ENCODE peak calls at places on chromosomes 4 and X, in four cellular contexts. E, O, Y and B are unnamed samples.

GRCh38 chr4:112343330-112343729 is 46.2 kb downstream of the ALPK1 start:
- DNase-seq in E (no peak), O (no peak), Y (no peak), B (no peak)

GRCh38 chrX:154417157-154417556 is 5.8 kb downstream of the TAFAZZIN start:
- DNase-seq in E (no peak), O (no peak), Y (no peak), B (no peak)

GRCh38 chr4:12949719-12950118 is 534.4 kb downstream of the RAB28 start:
- DNase-seq in E (no peak), O (no peak), Y (peak), B (no peak)

GRCh38 chrX:44872319-44872816 is 620 bp upstream of the KDM6A start:
- DNase-seq in E (peak), O (peak), Y (no peak), B (peak)

GRCh38 chr4:53861856-53862610 is 202.4 kb downstream of the CHIC2 start:
- DNase-seq in E (peak), O (no peak), Y (no peak), B (no peak)

GRCh38 chrX:122504026-122504425 is 680.1 kb upstream of the GRIA3 start:
- DNase-seq in E (no peak), O (no peak), Y (no peak), B (no peak)

GRCh38 chrX:1507511-1508463 is 29.2 kb downstream of the P2RY8 start:
- DNase-seq in E (no peak), O (peak), Y (no peak), B (no peak)

GRCh38 chrX:102154900-102155805 is 624 bp downstream of the BEX5 start:
- DNase-seq in E (no peak), O (no peak), Y (peak), B (peak)

GRCh38 chrX:107448625-107449468 is 605 bp upstream of the FRMPD3 start:
- DNase-seq in E (no peak), O (no peak), Y (peak), B (no peak)

GRCh38 chrX:110037181-110037580 is 34.3 kb downstream of the TMEM164 start:
- DNase-seq in E (no peak), O (no peak), Y (no peak), B (no peak)

GRCh38 chrX:108366644-108367406 is 71.4 kb downstream of the COL4A6 start:
- DNase-seq in E (no peak), O (no peak), Y (no peak), B (no peak)

GRCh38 chr4:1379801-1380331 is 26.4 kb downstream of the NKX1-1 start:
- DNase-seq in E (no peak), O (no peak), Y (no peak), B (peak)

GRCh38 chr4:100823066-100823992 is 305.5 kb upstream of the EMCN start:
- DNase-seq in E (no peak), O (no peak), Y (peak), B (no peak)

GRCh38 chr4:1399508-1400190 is 6.6 kb downstream of the NKX1-1 start:
- DNase-seq in E (no peak), O (no peak), Y (no peak), B (peak)

GRCh38 chrX:85114776-85115175 is 111.1 kb downstream of the APOOL start:
- DNase-seq in E (no peak), O (no peak), Y (no peak), B (no peak)

GRCh38 chr4:81845273-81845672 is 373.6 kb upstream of the RASGEF1B start:
- DNase-seq in E (no peak), O (no peak), Y (no peak), B (no peak)

GRCh38 chr4:95155759-95156451 is 392.9 kb downstream of the UNC5C start:
- DNase-seq in E (peak), O (no peak), Y (peak), B (no peak)

GRCh38 chr4:169027663-169028062 is 17.6 kb upstream of the CBR4 start:
- DNase-seq in E (no peak), O (no peak), Y (no peak), B (no peak)

GRCh38 chr4:169030575-169030982 is 20.5 kb upstream of the CBR4 start:
- DNase-seq in E (peak), O (no peak), Y (no peak), B (no peak)

GRCh38 chr4:169031392-169031791 is 21.3 kb upstream of the CBR4 start:
- DNase-seq in E (no peak), O (no peak), Y (no peak), B (no peak)

GRCh38 chr4:169032194-169032593 is 22.1 kb upstream of the CBR4 start:
- DNase-seq in E (no peak), O (no peak), Y (no peak), B (no peak)

DNA sequence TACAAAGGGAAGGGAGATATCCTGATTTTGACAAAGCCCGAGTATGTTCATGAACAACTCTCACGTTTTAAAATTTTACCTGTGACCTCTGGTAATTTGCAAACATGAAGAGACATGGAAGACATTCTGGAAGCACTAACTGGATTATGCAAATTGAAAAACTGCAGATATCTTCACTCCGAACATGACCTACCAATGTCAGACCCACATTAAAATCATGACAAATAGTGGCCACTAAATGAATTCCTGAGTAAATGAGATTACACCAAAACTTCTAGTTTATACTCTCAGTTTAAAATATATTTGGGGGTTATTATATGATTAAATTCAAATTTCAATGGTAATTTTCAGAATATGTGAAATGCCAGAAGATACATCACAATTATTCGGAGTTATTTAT is 19.9 kb upstream of the CBR4 start:
- DNase-seq in E (no peak), O (no peak), Y (no peak), B (no peak)
- H3K27ac ChIP-seq in E (no peak), O (no peak), Y (no peak), B (no peak)

GRCh38 chr4:174198396-174199179 is 84.9 kb downstream of the FBXO8 start:
- DNase-seq in E (peak), O (no peak), Y (no peak), B (no peak)
- H3K4me3 ChIP-seq in E (no peak), O (no peak), Y (no peak), B (no peak)

GRCh38 chrX:37844622-37845021 is 2.7 kb downstream of the DYNLT3 start:
- DNase-seq in E (no peak), O (no peak), Y (no peak), B (no peak)

GRCh38 chrX:37846934-37847732 is at the start of gene DYNLT3:
- DNase-seq in E (peak), O (peak), Y (peak), B (peak)

GRCh38 chrX:37846141-37846540 is 1.2 kb downstream of the DYNLT3 start:
- DNase-seq in E (peak), O (no peak), Y (peak), B (no peak)

GRCh38 chrX:37847733-37848197 is 394 bp upstream of the DYNLT3 start:
- DNase-seq in E (no peak), O (no peak), Y (no peak), B (no peak)

GRCh38 chrX:37846558-37846933 is 825 bp downstream of the DYNLT3 start:
- DNase-seq in E (no peak), O (no peak), Y (no peak), B (no peak)
- H3K27ac ChIP-seq in E (no peak), O (peak), Y (no peak), B (no peak)

DNA sequence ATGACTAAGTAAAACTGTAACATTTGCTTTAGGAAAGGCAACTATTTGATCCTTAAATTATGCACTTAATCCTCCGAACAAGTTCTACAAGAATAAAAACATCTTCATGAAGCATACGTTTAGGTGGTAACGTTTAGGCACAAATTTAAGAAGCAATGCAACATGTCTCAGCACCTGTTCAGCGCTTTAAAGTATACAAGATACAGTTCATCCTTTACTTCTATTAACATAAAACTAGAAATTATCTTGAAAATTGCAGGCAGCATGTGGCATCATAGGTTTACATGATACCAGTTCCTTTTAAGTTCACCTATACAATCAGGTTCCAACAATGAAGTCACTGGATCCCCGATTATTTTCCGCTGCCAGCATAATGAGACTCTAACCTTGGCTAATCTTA is 1.5 kb downstream of the PLA2G12A start:
- DNase-seq in E (no peak), O (no peak), Y (no peak), B (no peak)
- H3K4me3 ChIP-seq in E (peak), O (no peak), Y (peak), B (no peak)

DNA sequence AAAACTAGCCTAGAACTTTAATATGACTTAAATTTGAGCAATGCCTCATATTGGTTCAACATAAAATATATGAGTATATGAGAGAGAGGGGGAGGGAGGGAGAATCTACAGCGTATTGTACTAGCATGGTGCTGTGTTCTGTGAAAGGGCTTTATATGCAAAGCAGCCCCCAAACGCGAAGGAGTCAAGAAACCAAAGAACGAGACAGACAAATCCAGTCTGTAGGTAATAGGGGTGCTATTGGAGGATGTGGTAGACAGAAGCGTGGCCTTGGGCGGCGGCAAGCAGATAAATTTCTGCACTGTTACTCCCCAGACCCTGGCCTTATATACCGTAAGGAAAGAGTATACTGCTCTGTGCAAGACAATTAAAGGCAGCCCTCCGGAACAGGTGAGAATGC is 846 bp upstream of the ANXA5 start:
- DNase-seq in E (no peak), O (no peak), Y (no peak), B (no peak)
- H3K27ac ChIP-seq in E (peak), O (no peak), Y (no peak), B (no peak)